ENCODE peak calls at places on chromosomes 3 and 15, in six cellular contexts. V is activated CD4-positive, alpha-beta memory T cell treated with anti-CD3 and anti-CD28 coated beads, Interleukin-2, amount 10 ng/mL, durations not matched to agents 7 days and 5 days; U is body of pancreas; B is SK-N-DZ; N is stimulated activated CD4-positive, alpha-beta T cell treated with anti-CD3 and anti-CD28 coated beads, Interleukin-1b, Interleukin-23, amount 100 ng/mL, for 24 hours; H is adipocyte. R is an unnamed sample.

GRCh38 chr3:35596611-35597010 is 42.7 kb upstream of the ARPP21 start:
- DNase-seq in V (no peak), U (no peak), B (no peak), N (no peak), H (no peak), R (peak)

GRCh38 chr15:74519311-74519710 is 21.7 kb upstream of the ARID3B start:
- DNase-seq in V (no peak), U (no peak), B (no peak), N (no peak), H (no peak), R (no peak)

GRCh38 chr3:70250451-70250850 is 62.0 kb downstream of the MDFIC2 start:
- DNase-seq in V (no peak), U (no peak), B (no peak), N (no peak), H (no peak), R (no peak)

GRCh38 chr3:73719413-73719831 is 94.7 kb upstream of the PDZRN3 start:
- DNase-seq in V (no peak), U (no peak), B (no peak), N (no peak), H (peak), R (no peak)

GRCh38 chr3:133868758-133869429 is 26.8 kb downstream of the RAB6B start:
- DNase-seq in V (no peak), U (no peak), B (peak), N (no peak), H (no peak), R (no peak)

GRCh38 chr3:30635072-30635471 is 28.7 kb downstream of the TGFBR2 start:
- DNase-seq in V (no peak), U (no peak), B (no peak), N (no peak), H (no peak), R (no peak)

GRCh38 chr3:62095756-62096155 is 277.6 kb downstream of the FEZF2 start:
- DNase-seq in V (no peak), U (no peak), B (no peak), N (no peak), H (no peak), R (no peak)

GRCh38 chr3:9032236-9032777 is 69.0 kb upstream of the RAD18 start:
- DNase-seq in V (no peak), U (no peak), B (no peak), N (no peak), H (no peak), R (no peak)

GRCh38 chr3:71551286-71551919 is 32.1 kb downstream of the FOXP1 start:
- DNase-seq in V (no peak), U (no peak), B (no peak), N (no peak), H (peak), R (no peak)